ENCODE peak calls at places on chromosomes 2 and 18, in five cellular contexts. C is H7, O is left ventricle myocardium inferior, D is HCT116, Y is T follicular helper cell. I is an unnamed sample.

GRCh38 chr2:202278944-202279343 is 13.4 kb downstream of the NOP58 start:
- DNase-seq in C (peak), O (no peak), D (no peak), Y (no peak), I (peak)

GRCh38 chr2:179124282-179124681 is 74.3 kb upstream of the CCDC141 start:
- DNase-seq in C (no peak), O (no peak), D (no peak), Y (no peak), I (no peak)

GRCh38 chr2:241030883-241031282 is 32.5 kb downstream of the SNED1 start:
- DNase-seq in C (no peak), O (no peak), D (no peak), Y (no peak), I (no peak)

GRCh38 chr2:120939595-120940318 is 204.1 kb downstream of the GLI2 start:
- DNase-seq in C (no peak), O (no peak), D (no peak), Y (no peak), I (peak)

GRCh38 chr2:122029945-122030344 is 274.5 kb downstream of the TSN start:
- DNase-seq in C (no peak), O (no peak), D (no peak), Y (no peak), I (no peak)

GRCh38 chr2:72919414-72920316 is 2.3 kb downstream of the EMX1 start:
- DNase-seq in C (peak), O (no peak), D (no peak), Y (no peak), I (no peak)

GRCh38 chr18:26468931-26469340 is 79.4 kb downstream of the KCTD1 start:
- DNase-seq in C (peak), O (no peak), D (no peak), Y (no peak), I (no peak)

GRCh38 chr18:57431512-57432080 is 3.6 kb upstream of the ONECUT2 start:
- DNase-seq in C (no peak), O (no peak), D (no peak), Y (no peak), I (no peak)

GRCh38 chr2:118913805-118914645 is 28.0 kb upstream of the MARCO start:
- DNase-seq in C (no peak), O (no peak), D (peak), Y (no peak), I (peak)

GRCh38 chr2:8371653-8372052 is 310.2 kb upstream of the ID2 start:
- DNase-seq in C (no peak), O (no peak), D (no peak), Y (no peak), I (no peak)